ENCODE peak calls at places on chromosomes 3 and 15, in six cellular contexts. One of them, this sample, is unnamed.

GRCh38 chr15:91472316-91472756 is 372.3 kb downstream of the SV2B start:
- DNase-seq in GM03348: no peak
- DNase-seq in cerebellum: no peak
- DNase-seq in tibial artery: no peak
- DNase-seq in CD8-positive, alpha-beta T cell: no peak
- DNase-seq in activated CD4-positive, alpha-beta memory T cell treated with anti-CD3 and anti-CD28 coated beads, Interleukin-2, amount 10 ng/mL, durations not matched to agents 7 days and 5 days: peak; percentile 50
- DNase-seq in this sample: no peak

GRCh38 chr3:141246224-141246957 is 14.8 kb downstream of the PXYLP1 start:
- DNase-seq in tibial artery: no peak
- DNase-seq in GM03348: no peak
- DNase-seq in activated CD4-positive, alpha-beta memory T cell treated with anti-CD3 and anti-CD28 coated beads, Interleukin-2, amount 10 ng/mL, durations not matched to agents 7 days and 5 days: no peak
- DNase-seq in cerebellum: no peak
- DNase-seq in CD8-positive, alpha-beta T cell: no peak
- DNase-seq in this sample: no peak

GRCh38 chr3:167346171-167346570 is 33.9 kb downstream of the ZBBX start:
- DNase-seq in activated CD4-positive, alpha-beta memory T cell treated with anti-CD3 and anti-CD28 coated beads, Interleukin-2, amount 10 ng/mL, durations not matched to agents 7 days and 5 days: no peak
- DNase-seq in cerebellum: no peak
- DNase-seq in CD8-positive, alpha-beta T cell: no peak
- DNase-seq in GM03348: no peak
- DNase-seq in tibial artery: no peak
- DNase-seq in this sample: no peak

GRCh38 chr3:69718832-69719231 is 20.4 kb upstream of the MITF start:
- DNase-seq in CD8-positive, alpha-beta T cell: no peak
- DNase-seq in cerebellum: no peak
- DNase-seq in activated CD4-positive, alpha-beta memory T cell treated with anti-CD3 and anti-CD28 coated beads, Interleukin-2, amount 10 ng/mL, durations not matched to agents 7 days and 5 days: no peak
- DNase-seq in GM03348: no peak
- DNase-seq in tibial artery: no peak
- DNase-seq in this sample: no peak

GRCh38 chr3:43319364-43319763 is 33.0 kb downstream of the SNRK start:
- DNase-seq in GM03348: no peak
- DNase-seq in CD8-positive, alpha-beta T cell: no peak
- DNase-seq in activated CD4-positive, alpha-beta memory T cell treated with anti-CD3 and anti-CD28 coated beads, Interleukin-2, amount 10 ng/mL, durations not matched to agents 7 days and 5 days: no peak
- DNase-seq in tibial artery: no peak
- DNase-seq in cerebellum: peak; percentile 18
- DNase-seq in this sample: peak; percentile 30

GRCh38 chr15:90268415-90268814 is 2.9 kb downstream of the NGRN start:
- DNase-seq in activated CD4-positive, alpha-beta memory T cell treated with anti-CD3 and anti-CD28 coated beads, Interleukin-2, amount 10 ng/mL, durations not matched to agents 7 days and 5 days: no peak
- DNase-seq in CD8-positive, alpha-beta T cell: no peak
- DNase-seq in GM03348: no peak
- DNase-seq in tibial artery: no peak
- DNase-seq in cerebellum: no peak
- DNase-seq in this sample: no peak

GRCh38 chr15:52658955-52659354 is 20.2 kb downstream of the ATOSA start:
- DNase-seq in GM03348: no peak
- DNase-seq in CD8-positive, alpha-beta T cell: no peak
- DNase-seq in cerebellum: no peak
- DNase-seq in activated CD4-positive, alpha-beta memory T cell treated with anti-CD3 and anti-CD28 coated beads, Interleukin-2, amount 10 ng/mL, durations not matched to agents 7 days and 5 days: peak; percentile 20
- DNase-seq in tibial artery: no peak
- DNase-seq in this sample: no peak

GRCh38 chr3:135242285-135242684 is 447.2 kb downstream of the EPHB1 start:
- DNase-seq in activated CD4-positive, alpha-beta memory T cell treated with anti-CD3 and anti-CD28 coated beads, Interleukin-2, amount 10 ng/mL, durations not matched to agents 7 days and 5 days: no peak
- DNase-seq in GM03348: no peak
- DNase-seq in cerebellum: no peak
- DNase-seq in tibial artery: no peak
- DNase-seq in CD8-positive, alpha-beta T cell: no peak
- DNase-seq in this sample: no peak

GRCh38 chr3:45631486-45631885 is 36.9 kb downstream of the LIMD1 start:
- DNase-seq in tibial artery: no peak
- DNase-seq in CD8-positive, alpha-beta T cell: no peak
- DNase-seq in activated CD4-positive, alpha-beta memory T cell treated with anti-CD3 and anti-CD28 coated beads, Interleukin-2, amount 10 ng/mL, durations not matched to agents 7 days and 5 days: no peak
- DNase-seq in GM03348: no peak
- DNase-seq in cerebellum: no peak
- DNase-seq in this sample: peak; percentile 34

GRCh38 chr3:47781326-47781684 is 388 bp downstream of the SMARCC1 start:
- DNase-seq in tibial artery: peak; percentile 48
- DNase-seq in cerebellum: peak; percentile 60
- DNase-seq in GM03348: peak; percentile 83
- DNase-seq in activated CD4-positive, alpha-beta memory T cell treated with anti-CD3 and anti-CD28 coated beads, Interleukin-2, amount 10 ng/mL, durations not matched to agents 7 days and 5 days: peak; percentile 68
- DNase-seq in CD8-positive, alpha-beta T cell: peak; percentile 75
- DNase-seq in this sample: peak; percentile 61

GRCh38 chr3:107247116-107247515 is 130.1 kb upstream of the CCDC54 start:
- DNase-seq in GM03348: no peak
- DNase-seq in tibial artery: no peak
- DNase-seq in activated CD4-positive, alpha-beta memory T cell treated with anti-CD3 and anti-CD28 coated beads, Interleukin-2, amount 10 ng/mL, durations not matched to agents 7 days and 5 days: no peak
- DNase-seq in CD8-positive, alpha-beta T cell: no peak
- DNase-seq in cerebellum: no peak
- DNase-seq in this sample: no peak

GRCh38 chr3:149968216-149968615 is 2.5 kb downstream of the PFN2 start:
- DNase-seq in GM03348: no peak
- DNase-seq in CD8-positive, alpha-beta T cell: no peak
- DNase-seq in tibial artery: no peak
- DNase-seq in activated CD4-positive, alpha-beta memory T cell treated with anti-CD3 and anti-CD28 coated beads, Interleukin-2, amount 10 ng/mL, durations not matched to agents 7 days and 5 days: no peak
- DNase-seq in cerebellum: no peak
- DNase-seq in this sample: peak; percentile 36

GRCh38 chr3:133914839-133915600 is 19.3 kb upstream of the RAB6B start:
- DNase-seq in cerebellum: no peak
- DNase-seq in tibial artery: no peak
- DNase-seq in activated CD4-positive, alpha-beta memory T cell treated with anti-CD3 and anti-CD28 coated beads, Interleukin-2, amount 10 ng/mL, durations not matched to agents 7 days and 5 days: no peak
- DNase-seq in GM03348: no peak
- DNase-seq in CD8-positive, alpha-beta T cell: no peak
- DNase-seq in this sample: no peak

GRCh38 chr3:194023501-194024280 is 112.3 kb upstream of the HES1 start:
- DNase-seq in GM03348: no peak
- DNase-seq in cerebellum: no peak
- DNase-seq in activated CD4-positive, alpha-beta memory T cell treated with anti-CD3 and anti-CD28 coated beads, Interleukin-2, amount 10 ng/mL, durations not matched to agents 7 days and 5 days: no peak
- DNase-seq in tibial artery: no peak
- DNase-seq in CD8-positive, alpha-beta T cell: no peak
- DNase-seq in this sample: no peak

GRCh38 chr15:92142242-92143232 is 251.1 kb upstream of the ST8SIA2 start:
- DNase-seq in tibial artery: no peak
- DNase-seq in GM03348: no peak
- DNase-seq in CD8-positive, alpha-beta T cell: no peak
- DNase-seq in activated CD4-positive, alpha-beta memory T cell treated with anti-CD3 and anti-CD28 coated beads, Interleukin-2, amount 10 ng/mL, durations not matched to agents 7 days and 5 days: no peak
- DNase-seq in cerebellum: no peak
- DNase-seq in this sample: no peak

GRCh38 chr15:89575146-89575655 is at the start of gene TICRR:
- DNase-seq in activated CD4-positive, alpha-beta memory T cell treated with anti-CD3 and anti-CD28 coated beads, Interleukin-2, amount 10 ng/mL, durations not matched to agents 7 days and 5 days: peak; percentile 97
- DNase-seq in cerebellum: peak; percentile 89
- DNase-seq in GM03348: peak; percentile 98
- DNase-seq in CD8-positive, alpha-beta T cell: peak; percentile 92
- DNase-seq in tibial artery: peak; percentile 94
- DNase-seq in this sample: peak; percentile 100

GRCh38 chr3:186722457-186722856 is 5.3 kb downstream of the KNG1 start:
- DNase-seq in CD8-positive, alpha-beta T cell: no peak
- DNase-seq in GM03348: no peak
- DNase-seq in activated CD4-positive, alpha-beta memory T cell treated with anti-CD3 and anti-CD28 coated beads, Interleukin-2, amount 10 ng/mL, durations not matched to agents 7 days and 5 days: no peak
- DNase-seq in tibial artery: no peak
- DNase-seq in cerebellum: peak; percentile 12
- DNase-seq in this sample: no peak

GRCh38 chr15:61524091-61524490 is 295.0 kb upstream of the RORA start:
- DNase-seq in CD8-positive, alpha-beta T cell: no peak
- DNase-seq in cerebellum: no peak
- DNase-seq in tibial artery: no peak
- DNase-seq in GM03348: no peak
- DNase-seq in activated CD4-positive, alpha-beta memory T cell treated with anti-CD3 and anti-CD28 coated beads, Interleukin-2, amount 10 ng/mL, durations not matched to agents 7 days and 5 days: no peak
- DNase-seq in this sample: no peak

GRCh38 chr3:17088602-17089313 is 204.0 kb downstream of the PLCL2 start:
- DNase-seq in tibial artery: no peak
- DNase-seq in activated CD4-positive, alpha-beta memory T cell treated with anti-CD3 and anti-CD28 coated beads, Interleukin-2, amount 10 ng/mL, durations not matched to agents 7 days and 5 days: peak; percentile 67
- DNase-seq in cerebellum: no peak
- DNase-seq in CD8-positive, alpha-beta T cell: peak; percentile 60
- DNase-seq in GM03348: no peak
- DNase-seq in this sample: no peak

GRCh38 chr15:56654624-56655023 is 78.7 kb downstream of the ZNF280D start:
- DNase-seq in GM03348: no peak
- DNase-seq in activated CD4-positive, alpha-beta memory T cell treated with anti-CD3 and anti-CD28 coated beads, Interleukin-2, amount 10 ng/mL, durations not matched to agents 7 days and 5 days: no peak
- DNase-seq in CD8-positive, alpha-beta T cell: no peak
- DNase-seq in cerebellum: no peak
- DNase-seq in tibial artery: no peak
- DNase-seq in this sample: no peak

GRCh38 chr3:193874997-193875593 is 260.9 kb upstream of the HES1 start:
- DNase-seq in cerebellum: no peak
- DNase-seq in tibial artery: no peak
- DNase-seq in GM03348: no peak
- DNase-seq in activated CD4-positive, alpha-beta memory T cell treated with anti-CD3 and anti-CD28 coated beads, Interleukin-2, amount 10 ng/mL, durations not matched to agents 7 days and 5 days: no peak
- DNase-seq in CD8-positive, alpha-beta T cell: no peak
- DNase-seq in this sample: no peak

GRCh38 chr3:161475905-161476304 is 20.7 kb upstream of the OTOL1 start:
- DNase-seq in tibial artery: no peak
- DNase-seq in GM03348: no peak
- DNase-seq in CD8-positive, alpha-beta T cell: no peak
- DNase-seq in cerebellum: no peak
- DNase-seq in activated CD4-positive, alpha-beta memory T cell treated with anti-CD3 and anti-CD28 coated beads, Interleukin-2, amount 10 ng/mL, durations not matched to agents 7 days and 5 days: no peak
- DNase-seq in this sample: peak; percentile 45

GRCh38 chr3:71416868-71417267 is 166.7 kb downstream of the FOXP1 start:
- DNase-seq in CD8-positive, alpha-beta T cell: peak; percentile 55
- DNase-seq in GM03348: no peak
- DNase-seq in activated CD4-positive, alpha-beta memory T cell treated with anti-CD3 and anti-CD28 coated beads, Interleukin-2, amount 10 ng/mL, durations not matched to agents 7 days and 5 days: peak; percentile 22
- DNase-seq in cerebellum: no peak
- DNase-seq in tibial artery: no peak
- DNase-seq in this sample: no peak

GRCh38 chr3:37475435-37475834 is 301.1 kb upstream of the LRRFIP2 start:
- DNase-seq in CD8-positive, alpha-beta T cell: no peak
- DNase-seq in GM03348: no peak
- DNase-seq in tibial artery: no peak
- DNase-seq in cerebellum: no peak
- DNase-seq in activated CD4-positive, alpha-beta memory T cell treated with anti-CD3 and anti-CD28 coated beads, Interleukin-2, amount 10 ng/mL, durations not matched to agents 7 days and 5 days: no peak
- DNase-seq in this sample: no peak

GRCh38 chr3:87145553-87145952 is 81.6 kb upstream of the CHMP2B start:
- DNase-seq in activated CD4-positive, alpha-beta memory T cell treated with anti-CD3 and anti-CD28 coated beads, Interleukin-2, amount 10 ng/mL, durations not matched to agents 7 days and 5 days: no peak
- DNase-seq in GM03348: no peak
- DNase-seq in cerebellum: no peak
- DNase-seq in tibial artery: no peak
- DNase-seq in CD8-positive, alpha-beta T cell: no peak
- DNase-seq in this sample: peak; percentile 18

GRCh38 chr3:11143476-11143875 is 10.8 kb upstream of the HRH1 start:
- DNase-seq in GM03348: no peak
- DNase-seq in tibial artery: no peak
- DNase-seq in cerebellum: no peak
- DNase-seq in CD8-positive, alpha-beta T cell: no peak
- DNase-seq in activated CD4-positive, alpha-beta memory T cell treated with anti-CD3 and anti-CD28 coated beads, Interleukin-2, amount 10 ng/mL, durations not matched to agents 7 days and 5 days: no peak
- DNase-seq in this sample: no peak

GRCh38 chr15:41205315-41205714 is 25.2 kb downstream of the EXD1 start:
- DNase-seq in tibial artery: no peak
- DNase-seq in GM03348: no peak
- DNase-seq in cerebellum: no peak
- DNase-seq in CD8-positive, alpha-beta T cell: no peak
- DNase-seq in activated CD4-positive, alpha-beta memory T cell treated with anti-CD3 and anti-CD28 coated beads, Interleukin-2, amount 10 ng/mL, durations not matched to agents 7 days and 5 days: no peak
- DNase-seq in this sample: no peak

GRCh38 chr15:39887832-39888231 is 32.2 kb downstream of the GPR176 start:
- DNase-seq in CD8-positive, alpha-beta T cell: no peak
- DNase-seq in tibial artery: peak; percentile 41
- DNase-seq in activated CD4-positive, alpha-beta memory T cell treated with anti-CD3 and anti-CD28 coated beads, Interleukin-2, amount 10 ng/mL, durations not matched to agents 7 days and 5 days: no peak
- DNase-seq in GM03348: peak; percentile 38
- DNase-seq in cerebellum: no peak
- DNase-seq in this sample: peak; percentile 74

GRCh38 chr15:30923429-30923828 is 19.7 kb downstream of the FAN1 start:
- DNase-seq in activated CD4-positive, alpha-beta memory T cell treated with anti-CD3 and anti-CD28 coated beads, Interleukin-2, amount 10 ng/mL, durations not matched to agents 7 days and 5 days: no peak
- DNase-seq in cerebellum: no peak
- DNase-seq in CD8-positive, alpha-beta T cell: no peak
- DNase-seq in GM03348: no peak
- DNase-seq in tibial artery: no peak
- DNase-seq in this sample: no peak

This sample was measured in myocyte.